ENCODE peak calls at places on chromosomes 12 and 14, in six cellular contexts. D, E, A, S, B and T are unnamed samples.

GRCh38 chr12:48996794-48997718 is 2.1 kb downstream of the DDN start:
- DNase-seq in S (peak), E (peak), B (peak), D (peak), A (no peak), T (peak)

GRCh38 chr14:82999802-83000201 is 1466.1 kb upstream of the SEL1L start:
- DNase-seq in S (no peak), A (no peak), E (no peak), B (no peak), D (peak), T (no peak)

GRCh38 chr12:113918306-113918705 is 47.8 kb downstream of the RBM19 start:
- DNase-seq in B (no peak), S (no peak), D (no peak), A (no peak), E (no peak), T (no peak)

GRCh38 chr14:77260199-77260598 is 10.8 kb downstream of the NGB start:
- DNase-seq in B (no peak), D (no peak), E (no peak), A (no peak), S (no peak), T (no peak)

GRCh38 chr12:103865151-103865730 is 24.2 kb upstream of the NT5DC3 start:
- DNase-seq in S (no peak), B (no peak), E (no peak), D (no peak), A (no peak), T (no peak)

GRCh38 chr12:69430942-69431603 is 39.1 kb upstream of the FRS2 start:
- DNase-seq in D (no peak), B (no peak), A (no peak), E (no peak), S (no peak), T (no peak)

GRCh38 chr14:75023108-75023507 is 20.4 kb downstream of the EIF2B2 start:
- DNase-seq in B (no peak), S (no peak), E (no peak), D (no peak), A (no peak), T (no peak)

GRCh38 chr14:53054457-53054856 is 98.7 kb downstream of the DDHD1 start:
- DNase-seq in E (no peak), A (no peak), D (no peak), B (no peak), S (no peak), T (no peak)

GRCh38 chr12:120118710-120119097 is 2.2 kb upstream of the RAB35 start:
- DNase-seq in A (no peak), E (no peak), B (no peak), S (no peak), D (no peak), T (no peak)

GRCh38 chr12:4119157-4119761 is 154.3 kb upstream of the CCND2 start:
- DNase-seq in B (no peak), D (no peak), S (no peak), A (no peak), E (no peak), T (no peak)

GRCh38 chr14:33065634-33066033 is 127.0 kb downstream of the NPAS3 start:
- DNase-seq in D (no peak), S (no peak), B (no peak), E (no peak), A (no peak), T (no peak)

GRCh38 chr14:56579345-56580316 is at the start of gene TMEM260:
- DNase-seq in E (peak), B (peak), A (peak), S (peak), D (peak), T (peak)

GRCh38 chr14:73829526-73830431 is 21.9 kb upstream of the PTGR2 start:
- DNase-seq in S (no peak), B (no peak), A (no peak), D (no peak), E (peak), T (no peak)

GRCh38 chr14:104856869-104857860 is 7.9 kb upstream of the CEP170B start:
- DNase-seq in A (no peak), B (no peak), S (no peak), D (peak), E (no peak), T (no peak)

GRCh38 chr14:91931478-91932088 is 15.9 kb downstream of the FBLN5 start:
- DNase-seq in B (no peak), E (no peak), S (no peak), D (no peak), A (no peak), T (no peak)

GRCh38 chr12:78977463-78977862 is 112.9 kb downstream of the SYT1 start:
- DNase-seq in D (no peak), A (no peak), S (no peak), E (peak), B (no peak), T (no peak)

GRCh38 chr14:55092326-55092725 is 36.7 kb upstream of the LGALS3 start:
- DNase-seq in B (no peak), E (no peak), D (no peak), A (peak), S (no peak), T (no peak)

GRCh38 chr14:105126970-105127307 is 41.6 kb downstream of the JAG2 start:
- DNase-seq in E (no peak), B (no peak), A (no peak), D (no peak), S (no peak), T (no peak)

GRCh38 chr14:103023881-103024473 is 33.4 kb downstream of the CDC42BPB start:
- DNase-seq in B (no peak), S (no peak), D (no peak), E (no peak), A (no peak), T (peak)